ENCODE peak calls at places on chromosome 17, in ten cellular contexts. One of them, this sample, is unnamed. For H3K4me1, the result is how much of the 10 kb centered on the place peaks cover.

GRCh38 chr17:73349138-73349537 is 37.3 kb upstream of the CDC42EP4 start:
- DNase-seq in heart right ventricle: no peak
- DNase-seq in adipocyte: no peak
- DNase-seq in esophagus squamous epithelium: no peak
- DNase-seq in CD4-positive, alpha-beta memory T cell: no peak
- DNase-seq in cardiac muscle cell: no peak
- DNase-seq in psoas muscle: no peak
- DNase-seq in BE2C: no peak
- DNase-seq in stomach: no peak
- DNase-seq in DND-41: no peak
- DNase-seq in this sample: no peak

GRCh38 chr17:17587614-17588336 is 3.7 kb downstream of the PEMT start:
- DNase-seq in psoas muscle: no peak
- DNase-seq in adipocyte: no peak
- DNase-seq in heart right ventricle: no peak
- DNase-seq in cardiac muscle cell: no peak
- DNase-seq in CD4-positive, alpha-beta memory T cell: no peak
- DNase-seq in DND-41: no peak
- DNase-seq in BE2C: no peak
- DNase-seq in stomach: no peak
- DNase-seq in esophagus squamous epithelium: no peak
- DNase-seq in this sample: peak

GRCh38 chr17:81961554-81962498 is 839 bp upstream of the NOTUM start:
- DNase-seq in adipocyte: no peak
- DNase-seq in psoas muscle: no peak
- DNase-seq in cardiac muscle cell: no peak
- DNase-seq in esophagus squamous epithelium: no peak
- DNase-seq in DND-41: no peak
- DNase-seq in stomach: no peak
- DNase-seq in heart right ventricle: no peak
- DNase-seq in BE2C: no peak
- DNase-seq in CD4-positive, alpha-beta memory T cell: peak
- DNase-seq in this sample: peak

GRCh38 chr17:77769762-77770161 is 188.7 kb upstream of the TNRC6C start:
- DNase-seq in heart right ventricle: no peak
- DNase-seq in DND-41: no peak
- DNase-seq in stomach: no peak
- DNase-seq in psoas muscle: no peak
- DNase-seq in BE2C: no peak
- DNase-seq in CD4-positive, alpha-beta memory T cell: no peak
- DNase-seq in adipocyte: no peak
- DNase-seq in cardiac muscle cell: no peak
- DNase-seq in esophagus squamous epithelium: no peak
- DNase-seq in this sample: no peak

GRCh38 chr17:57925361-57925990 is 29.7 kb downstream of the CUEDC1 start:
- DNase-seq in CD4-positive, alpha-beta memory T cell: no peak
- DNase-seq in stomach: no peak
- DNase-seq in esophagus squamous epithelium: no peak
- DNase-seq in psoas muscle: no peak
- DNase-seq in adipocyte: no peak
- DNase-seq in BE2C: peak
- DNase-seq in cardiac muscle cell: no peak
- DNase-seq in heart right ventricle: no peak
- DNase-seq in DND-41: no peak
- DNase-seq in this sample: no peak

GRCh38 chr17:62707425-62707739 is 79.9 kb downstream of the MRC2 start:
- DNase-seq in cardiac muscle cell: no peak
- DNase-seq in stomach: no peak
- DNase-seq in psoas muscle: no peak
- DNase-seq in esophagus squamous epithelium: no peak
- DNase-seq in adipocyte: no peak
- DNase-seq in DND-41: no peak
- DNase-seq in BE2C: no peak
- DNase-seq in heart right ventricle: no peak
- DNase-seq in CD4-positive, alpha-beta memory T cell: no peak
- DNase-seq in this sample: no peak

GRCh38 chr17:41678411-41678906 is 10.2 kb upstream of the EIF1 start:
- DNase-seq in adipocyte: no peak
- DNase-seq in CD4-positive, alpha-beta memory T cell: no peak
- DNase-seq in cardiac muscle cell: no peak
- DNase-seq in psoas muscle: no peak
- DNase-seq in BE2C: no peak
- DNase-seq in DND-41: no peak
- DNase-seq in esophagus squamous epithelium: no peak
- DNase-seq in stomach: no peak
- DNase-seq in heart right ventricle: no peak
- DNase-seq in this sample: no peak

GRCh38 chr17:34241062-34241461 is 14.0 kb upstream of the CCL2 start:
- DNase-seq in cardiac muscle cell: no peak
- DNase-seq in adipocyte: peak
- DNase-seq in CD4-positive, alpha-beta memory T cell: no peak
- DNase-seq in stomach: peak
- DNase-seq in BE2C: no peak
- DNase-seq in heart right ventricle: peak
- DNase-seq in esophagus squamous epithelium: no peak
- DNase-seq in DND-41: no peak
- DNase-seq in psoas muscle: peak
- DNase-seq in this sample: no peak

GRCh38 chr17:43171761-43172487 is 910 bp downstream of the NBR1 start:
- DNase-seq in adipocyte: peak
- DNase-seq in psoas muscle: no peak
- DNase-seq in heart right ventricle: no peak
- DNase-seq in cardiac muscle cell: peak
- DNase-seq in BE2C: peak
- DNase-seq in esophagus squamous epithelium: no peak
- DNase-seq in DND-41: peak
- DNase-seq in CD4-positive, alpha-beta memory T cell: no peak
- DNase-seq in stomach: no peak
- DNase-seq in this sample: peak

GRCh38 chr17:79835953-79836951 is 3.0 kb downstream of the CBX4 start:
- DNase-seq in CD4-positive, alpha-beta memory T cell: no peak
- DNase-seq in psoas muscle: peak
- DNase-seq in DND-41: peak
- DNase-seq in heart right ventricle: no peak
- DNase-seq in stomach: peak
- DNase-seq in BE2C: no peak
- DNase-seq in cardiac muscle cell: peak
- DNase-seq in esophagus squamous epithelium: no peak
- DNase-seq in adipocyte: no peak
- DNase-seq in this sample: peak

GRCh38 chr17:79838541-79839274 is 532 bp downstream of the CBX4 start:
- DNase-seq in stomach: peak
- DNase-seq in CD4-positive, alpha-beta memory T cell: peak
- DNase-seq in psoas muscle: peak
- DNase-seq in cardiac muscle cell: peak
- DNase-seq in DND-41: peak
- DNase-seq in esophagus squamous epithelium: no peak
- DNase-seq in heart right ventricle: peak
- DNase-seq in adipocyte: peak
- DNase-seq in BE2C: peak
- DNase-seq in this sample: peak

GRCh38 chr17:79839363-79840203 is at the start of gene CBX4:
- DNase-seq in CD4-positive, alpha-beta memory T cell: peak
- DNase-seq in esophagus squamous epithelium: peak
- DNase-seq in psoas muscle: peak
- DNase-seq in adipocyte: peak
- DNase-seq in heart right ventricle: peak
- DNase-seq in stomach: peak
- DNase-seq in cardiac muscle cell: peak
- DNase-seq in DND-41: peak
- DNase-seq in BE2C: peak
- DNase-seq in this sample: peak

GRCh38 chr17:79836952-79837887 is 2.0 kb downstream of the CBX4 start:
- DNase-seq in CD4-positive, alpha-beta memory T cell: peak
- DNase-seq in stomach: peak
- DNase-seq in DND-41: peak
- DNase-seq in cardiac muscle cell: peak
- DNase-seq in BE2C: peak
- DNase-seq in adipocyte: peak
- DNase-seq in heart right ventricle: peak
- DNase-seq in psoas muscle: peak
- DNase-seq in esophagus squamous epithelium: no peak
- DNase-seq in this sample: peak

GRCh38 chr17:79837888-79838540 is 1.2 kb downstream of the CBX4 start:
- DNase-seq in heart right ventricle: peak
- DNase-seq in cardiac muscle cell: no peak
- DNase-seq in adipocyte: no peak
- DNase-seq in stomach: no peak
- DNase-seq in BE2C: no peak
- DNase-seq in CD4-positive, alpha-beta memory T cell: peak
- DNase-seq in DND-41: peak
- DNase-seq in psoas muscle: peak
- DNase-seq in esophagus squamous epithelium: no peak
- DNase-seq in this sample: no peak
- H3K4me1 ChIP-seq in heart right ventricle: half or more
- H3K4me1 ChIP-seq in cardiac muscle cell: under half
- H3K4me1 ChIP-seq in adipocyte: under half
- H3K4me1 ChIP-seq in stomach: half or more
- H3K4me1 ChIP-seq in BE2C: under half
- H3K4me1 ChIP-seq in CD4-positive, alpha-beta memory T cell: half or more
- H3K4me1 ChIP-seq in DND-41: half or more
- H3K4me1 ChIP-seq in psoas muscle: under half
- H3K4me1 ChIP-seq in esophagus squamous epithelium: half or more
- H3K4me1 ChIP-seq in this sample: under half

DNA sequence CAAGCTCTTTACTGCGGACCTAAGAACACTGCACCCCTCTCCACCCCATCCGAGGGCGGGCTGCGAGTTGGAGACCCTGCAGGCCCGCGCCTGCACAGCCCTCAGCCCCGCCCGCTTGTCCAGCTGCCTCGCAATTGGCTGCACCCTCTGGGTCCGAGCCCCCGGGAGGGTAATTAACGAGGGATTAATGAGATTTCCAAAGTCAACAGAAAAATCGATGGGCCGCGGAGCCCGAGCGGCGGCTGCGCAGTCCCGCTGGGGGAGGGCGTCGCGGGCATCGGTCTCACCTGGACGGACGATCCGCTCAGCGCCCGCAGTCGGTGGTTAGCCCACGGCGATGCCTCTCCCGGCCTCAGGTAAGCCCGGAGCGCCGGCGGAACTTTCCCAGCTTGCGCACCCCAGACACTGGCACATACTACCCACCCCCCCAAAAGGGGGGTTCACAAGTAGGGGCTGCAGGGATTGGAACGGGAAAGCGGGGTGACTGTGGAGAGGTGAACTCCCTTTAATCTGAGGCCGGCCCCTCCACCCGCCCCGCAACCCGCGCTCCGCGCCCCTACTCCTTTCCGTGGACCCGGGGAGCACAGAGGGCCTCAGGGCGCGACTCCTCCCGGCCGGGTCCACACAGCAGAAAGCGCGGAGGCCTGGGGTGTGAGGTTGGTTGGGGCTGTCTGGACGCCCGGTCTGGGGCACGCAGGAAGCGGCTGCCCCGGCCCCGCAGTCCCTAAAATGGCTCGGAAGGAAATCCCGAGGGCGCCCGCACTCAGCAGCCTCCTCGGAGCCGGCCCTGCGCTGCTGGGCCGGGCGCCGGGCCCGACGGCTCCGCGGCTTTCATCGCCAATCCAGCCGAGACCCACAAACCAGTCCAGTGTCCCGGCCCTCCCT is at the start of gene OTOP3:
- DNase-seq in psoas muscle: no peak
- DNase-seq in adipocyte: peak
- DNase-seq in CD4-positive, alpha-beta memory T cell: no peak
- DNase-seq in heart right ventricle: no peak
- DNase-seq in stomach: no peak
- DNase-seq in BE2C: no peak
- DNase-seq in DND-41: no peak
- DNase-seq in cardiac muscle cell: no peak
- DNase-seq in esophagus squamous epithelium: no peak
- DNase-seq in this sample: no peak
- H3K4me1 ChIP-seq in psoas muscle: under half
- H3K4me1 ChIP-seq in adipocyte: under half
- H3K4me1 ChIP-seq in CD4-positive, alpha-beta memory T cell: under half
- H3K4me1 ChIP-seq in heart right ventricle: under half
- H3K4me1 ChIP-seq in stomach: under half
- H3K4me1 ChIP-seq in BE2C: under half
- H3K4me1 ChIP-seq in DND-41: under half
- H3K4me1 ChIP-seq in cardiac muscle cell: under half
- H3K4me1 ChIP-seq in esophagus squamous epithelium: half or more
- H3K4me1 ChIP-seq in this sample: under half

GRCh38 chr17:69361156-69361555 is 34.2 kb upstream of the ABCA5 start:
- DNase-seq in adipocyte: no peak
- DNase-seq in heart right ventricle: no peak
- DNase-seq in psoas muscle: no peak
- DNase-seq in CD4-positive, alpha-beta memory T cell: no peak
- DNase-seq in DND-41: no peak
- DNase-seq in BE2C: no peak
- DNase-seq in stomach: no peak
- DNase-seq in cardiac muscle cell: no peak
- DNase-seq in esophagus squamous epithelium: no peak
- DNase-seq in this sample: no peak

GRCh38 chr17:69367298-69367697 is 40.4 kb upstream of the ABCA5 start:
- DNase-seq in DND-41: no peak
- DNase-seq in BE2C: no peak
- DNase-seq in heart right ventricle: no peak
- DNase-seq in esophagus squamous epithelium: no peak
- DNase-seq in cardiac muscle cell: no peak
- DNase-seq in psoas muscle: no peak
- DNase-seq in stomach: no peak
- DNase-seq in adipocyte: no peak
- DNase-seq in CD4-positive, alpha-beta memory T cell: no peak
- DNase-seq in this sample: no peak

GRCh38 chr17:69358688-69359596 is 32.0 kb upstream of the ABCA5 start:
- DNase-seq in CD4-positive, alpha-beta memory T cell: no peak
- DNase-seq in DND-41: peak
- DNase-seq in cardiac muscle cell: peak
- DNase-seq in BE2C: no peak
- DNase-seq in heart right ventricle: no peak
- DNase-seq in esophagus squamous epithelium: no peak
- DNase-seq in stomach: no peak
- DNase-seq in psoas muscle: no peak
- DNase-seq in adipocyte: no peak
- DNase-seq in this sample: no peak

GRCh38 chr17:69357701-69358100 is 30.8 kb upstream of the ABCA5 start:
- DNase-seq in CD4-positive, alpha-beta memory T cell: no peak
- DNase-seq in heart right ventricle: no peak
- DNase-seq in DND-41: no peak
- DNase-seq in cardiac muscle cell: peak
- DNase-seq in BE2C: no peak
- DNase-seq in stomach: no peak
- DNase-seq in psoas muscle: no peak
- DNase-seq in esophagus squamous epithelium: no peak
- DNase-seq in adipocyte: no peak
- DNase-seq in this sample: no peak

GRCh38 chr17:69363488-69364210 is 36.7 kb upstream of the ABCA5 start:
- DNase-seq in adipocyte: no peak
- DNase-seq in CD4-positive, alpha-beta memory T cell: no peak
- DNase-seq in cardiac muscle cell: no peak
- DNase-seq in BE2C: no peak
- DNase-seq in stomach: no peak
- DNase-seq in heart right ventricle: no peak
- DNase-seq in psoas muscle: no peak
- DNase-seq in esophagus squamous epithelium: no peak
- DNase-seq in DND-41: no peak
- DNase-seq in this sample: no peak
- H3K4me1 ChIP-seq in adipocyte: under half
- H3K4me1 ChIP-seq in CD4-positive, alpha-beta memory T cell: under half
- H3K4me1 ChIP-seq in cardiac muscle cell: under half
- H3K4me1 ChIP-seq in BE2C: under half
- H3K4me1 ChIP-seq in stomach: under half
- H3K4me1 ChIP-seq in heart right ventricle: under half
- H3K4me1 ChIP-seq in psoas muscle: under half
- H3K4me1 ChIP-seq in esophagus squamous epithelium: under half
- H3K4me1 ChIP-seq in DND-41: under half
- H3K4me1 ChIP-seq in this sample: under half

GRCh38 chr17:83116311-83116771 is 36.9 kb downstream of the METRNL start:
- DNase-seq in esophagus squamous epithelium: no peak
- DNase-seq in psoas muscle: no peak
- DNase-seq in CD4-positive, alpha-beta memory T cell: no peak
- DNase-seq in cardiac muscle cell: no peak
- DNase-seq in BE2C: no peak
- DNase-seq in DND-41: no peak
- DNase-seq in stomach: no peak
- DNase-seq in adipocyte: no peak
- DNase-seq in heart right ventricle: no peak
- DNase-seq in this sample: no peak
- H3K4me1 ChIP-seq in esophagus squamous epithelium: under half
- H3K4me1 ChIP-seq in psoas muscle: under half
- H3K4me1 ChIP-seq in CD4-positive, alpha-beta memory T cell: under half
- H3K4me1 ChIP-seq in cardiac muscle cell: under half
- H3K4me1 ChIP-seq in BE2C: under half
- H3K4me1 ChIP-seq in DND-41: under half
- H3K4me1 ChIP-seq in stomach: under half
- H3K4me1 ChIP-seq in adipocyte: under half
- H3K4me1 ChIP-seq in heart right ventricle: under half
- H3K4me1 ChIP-seq in this sample: under half

This sample was measured in trophoblast cell.